ENCODE peak calls at places on chromosomes 11 and 22, in ten cellular contexts. B is ACHN; L is head of caudate nucleus; M is BE2C; Z is DMS 273 treated with DMSO at 0.1 percent for 48 hours; D is effector memory CD8-positive, alpha-beta T cell; N is H9; H is MCF 10A; C is cardiac fibroblast; J is NCI-H1105 treated with DMSO at 0.1 percent for 48 hours. T is an unnamed sample.

GRCh38 chr11:126345759-126346585 is 9.5 kb upstream of the ST3GAL4 start:
- DNase-seq in C (peak), J (no peak), M (peak), B (no peak), L (no peak), H (peak), Z (no peak), N (no peak), D (no peak), T (no peak)

GRCh38 chr22:48528221-48528915 is 1299.3 kb downstream of the BRD1 start:
- DNase-seq in D (no peak), C (no peak), B (no peak), Z (no peak), L (no peak), H (no peak), N (no peak), M (no peak), J (peak), T (no peak)

GRCh38 chr11:296976-297665 is 2.2 kb downstream of the IFITM5 start:
- DNase-seq in N (no peak), B (no peak), C (no peak), L (no peak), M (no peak), D (no peak), Z (no peak), H (no peak), J (no peak), T (no peak)

GRCh38 chr22:31084811-31085492 is 3.8 kb downstream of the SMTN start:
- DNase-seq in N (peak), M (peak), Z (no peak), D (peak), H (peak), C (peak), B (no peak), L (peak), J (peak), T (no peak)

GRCh38 chr22:26589845-26590524 is at the start of gene TPST2:
- DNase-seq in J (peak), C (peak), L (peak), M (peak), N (peak), D (peak), Z (no peak), H (peak), B (peak), T (peak)

GRCh38 chr11:61477734-61478148 is 30.8 kb upstream of the LRRC10B start:
- DNase-seq in M (peak), J (peak), Z (no peak), H (peak), D (peak), C (peak), N (peak), B (peak), L (peak), T (no peak)

GRCh38 chr11:77146261-77147035 is 18.4 kb downstream of the MYO7A start:
- DNase-seq in Z (peak), C (no peak), D (no peak), J (no peak), H (no peak), B (no peak), M (no peak), N (no peak), L (no peak), T (no peak)

GRCh38 chr22:17612057-17612456 is 16.5 kb downstream of the ATP6V1E1 start:
- DNase-seq in L (no peak), Z (no peak), C (no peak), H (no peak), B (no peak), D (no peak), J (no peak), M (no peak), N (no peak), T (no peak)

GRCh38 chr11:69414773-69415187 is 66.7 kb upstream of the LINC01488 start:
- DNase-seq in M (no peak), D (no peak), Z (no peak), C (no peak), B (no peak), H (no peak), N (no peak), L (peak), J (no peak), T (no peak)

GRCh38 chr11:17649261-17649660 is 70.1 kb upstream of the MYOD1 start:
- DNase-seq in L (no peak), C (no peak), H (no peak), N (no peak), D (no peak), Z (no peak), B (no peak), J (no peak), M (no peak), T (no peak)

GRCh38 chr22:45996241-45997076 is 19.5 kb upstream of the WNT7B start:
- DNase-seq in L (no peak), H (no peak), M (peak), N (no peak), J (no peak), B (peak), C (peak), Z (no peak), D (no peak), T (no peak)

GRCh38 chr11:64758330-64759079 is 1.3 kb downstream of the PYGM start:
- DNase-seq in N (peak), L (no peak), C (no peak), B (no peak), H (no peak), J (no peak), Z (no peak), M (no peak), D (no peak), T (no peak)

GRCh38 chr22:17786435-17787158 is 12.3 kb upstream of the BID start:
- DNase-seq in J (no peak), N (peak), M (peak), B (no peak), C (peak), Z (no peak), D (no peak), L (peak), H (peak), T (no peak)

GRCh38 chr22:30234786-30235470 is 11.6 kb downstream of the LIF start:
- DNase-seq in D (no peak), M (no peak), L (no peak), Z (peak), H (no peak), N (no peak), J (no peak), B (peak), C (no peak), T (no peak)

GRCh38 chr11:61345170-61345610 is 12.2 kb downstream of the TKFC start:
- DNase-seq in H (no peak), Z (no peak), M (peak), D (no peak), L (no peak), J (no peak), C (no peak), B (no peak), N (no peak), T (no peak)

GRCh38 chr11:128365044-128365443 is 222.3 kb downstream of the ETS1 start:
- DNase-seq in J (no peak), N (no peak), Z (no peak), M (no peak), B (peak), L (no peak), H (peak), D (no peak), C (peak), T (no peak)

GRCh38 chr11:4038973-4039372 is 55.6 kb upstream of the RRM1 start:
- DNase-seq in H (no peak), B (no peak), C (peak), M (no peak), J (no peak), L (no peak), Z (no peak), D (no peak), N (no peak), T (no peak)

GRCh38 chr11:132595711-132596111 is 936.6 kb downstream of the OPCML start:
- DNase-seq in D (no peak), B (no peak), Z (no peak), J (peak), H (no peak), L (no peak), M (no peak), C (peak), N (no peak), T (no peak)

GRCh38 chr11:12258451-12258850 is 118.9 kb upstream of the PARVA start:
- DNase-seq in H (no peak), J (no peak), L (no peak), B (no peak), N (no peak), C (peak), D (no peak), Z (no peak), M (no peak), T (no peak)

GRCh38 chr11:121590772-121591404 is 138.1 kb upstream of the SORL1-AS1 start:
- DNase-seq in J (no peak), N (no peak), H (no peak), C (no peak), M (no peak), D (no peak), Z (no peak), L (no peak), B (no peak), T (no peak)

GRCh38 chr22:40635940-40636379 is 559 bp downstream of the MRTFA start:
- DNase-seq in B (no peak), H (no peak), L (peak), D (peak), C (no peak), Z (no peak), M (no peak), J (no peak), N (peak), T (no peak)

GRCh38 chr22:22080270-22080669 is 97.7 kb upstream of the TOP3B start:
- DNase-seq in N (no peak), B (no peak), L (no peak), J (no peak), Z (peak), M (no peak), C (no peak), D (no peak), H (no peak), T (no peak)

GRCh38 chr11:9858822-9859221 is 194.9 kb downstream of the SWAP70 start:
- DNase-seq in M (no peak), Z (no peak), B (no peak), J (no peak), H (no peak), D (no peak), N (no peak), C (peak), L (no peak), T (no peak)

GRCh38 chr22:23063539-23064380 is 6.6 kb upstream of the GNAZ start:
- DNase-seq in D (no peak), B (no peak), J (no peak), N (peak), M (peak), H (no peak), Z (no peak), C (no peak), L (no peak), T (no peak)

GRCh38 chr11:2825886-2826678 is 59.5 kb downstream of the CDKN1C start:
- DNase-seq in L (peak), C (peak), D (no peak), Z (no peak), M (no peak), N (no peak), B (peak), H (peak), J (no peak), T (no peak)

GRCh38 chr22:46864314-46865051 is 102.0 kb downstream of the TBC1D22A start:
- DNase-seq in B (no peak), N (no peak), C (no peak), L (no peak), M (no peak), J (no peak), H (no peak), Z (no peak), D (no peak), T (no peak)

GRCh38 chr11:36462321-36462720 is 47.8 kb downstream of the TRAF6 start:
- DNase-seq in M (no peak), Z (no peak), B (no peak), J (no peak), H (no peak), L (no peak), C (no peak), N (no peak), D (no peak), T (no peak)

GRCh38 chr11:56700919-56701485 is 2.1 kb downstream of the OR9G1 start:
- DNase-seq in D (no peak), B (no peak), Z (no peak), N (no peak), J (no peak), M (no peak), L (no peak), C (no peak), H (no peak), T (no peak)